ENCODE peak calls at places on chromosomes 12 and 14, in five cellular contexts. M is body of pancreas, K is Peyer's patch, Z is fibroblast of mammary gland, A is fibroblast of lung. E is an unnamed sample.

GRCh38 chr12:65568517-65568916 is 255.8 kb upstream of the HMGA2 start:
- DNase-seq in M (no peak), K (no peak), Z (peak), A (peak), E (peak)

GRCh38 chr14:85799668-85800067 is 269.7 kb downstream of the FLRT2 start:
- DNase-seq in K (no peak), Z (no peak), M (no peak), A (no peak), E (no peak)

GRCh38 chr12:981176-981828 is 9.7 kb upstream of the ERC1 start:
- DNase-seq in A (no peak), K (no peak), Z (peak), M (no peak), E (peak)

GRCh38 chr12:109920266-109920780 is 20.2 kb downstream of the TCHP start:
- DNase-seq in M (no peak), Z (no peak), K (no peak), A (no peak), E (peak)

GRCh38 chr14:99539503-99539902 is 58.3 kb downstream of the CCNK start:
- DNase-seq in A (no peak), K (no peak), Z (no peak), M (no peak), E (no peak)

GRCh38 chr12:93918262-93918661 is 230.1 kb upstream of the PLXNC1 start:
- DNase-seq in Z (peak), M (no peak), A (peak), K (no peak), E (peak)

GRCh38 chr14:21049263-21049662 is 7.1 kb downstream of the RNASE7 start:
- DNase-seq in M (no peak), Z (peak), A (peak), K (no peak), E (peak)

GRCh38 chr14:55102141-55102547 is 26.9 kb upstream of the LGALS3 start:
- DNase-seq in Z (peak), M (peak), K (peak), A (peak), E (peak)

GRCh38 chr14:51430600-51430999 is 190.6 kb downstream of the TMX1 start:
- DNase-seq in A (no peak), K (no peak), M (no peak), Z (no peak), E (peak)

GRCh38 chr12:53844989-53845836 is 93.4 kb upstream of the HOXC13 start:
- DNase-seq in Z (no peak), A (no peak), K (no peak), M (no peak), E (peak)

GRCh38 chr14:70735043-70735442 is 74.3 kb downstream of the MAP3K9 start:
- DNase-seq in A (no peak), Z (peak), K (no peak), M (no peak), E (peak)

GRCh38 chr12:116236148-116236731 is 41.3 kb downstream of the MED13L start:
- DNase-seq in Z (peak), K (peak), A (peak), M (peak), E (peak)

GRCh38 chr12:124388679-124389536 is 94.0 kb downstream of the RFLNA start:
- DNase-seq in M (peak), K (peak), A (peak), Z (peak), E (peak)

GRCh38 chr12:71415336-71416231 is 24.0 kb upstream of the LGR5 start:
- DNase-seq in M (no peak), K (peak), A (peak), Z (peak), E (peak)

GRCh38 chr14:61695695-61696527 is 598 bp downstream of the HIF1A start:
- DNase-seq in A (peak), K (peak), M (peak), Z (no peak), E (peak)

GRCh38 chr12:42260518-42260917 is 22.5 kb upstream of the YAF2 start:
- DNase-seq in A (no peak), M (no peak), K (no peak), Z (no peak), E (no peak)

GRCh38 chr12:120183211-120183631 is 11.3 kb downstream of the GCN1 start:
- DNase-seq in Z (peak), M (no peak), A (peak), K (no peak), E (peak)

GRCh38 chr12:31895449-31896150 is 63.6 kb upstream of the RESF1 start:
- DNase-seq in M (no peak), Z (no peak), K (no peak), A (no peak), E (no peak)

GRCh38 chr14:64464695-64465094 is 604 bp upstream of the AKAP5 start:
- DNase-seq in A (no peak), M (no peak), K (no peak), Z (no peak), E (no peak)

GRCh38 chr12:6262211-6262610 is 48.3 kb upstream of the PLEKHG6 start:
- DNase-seq in K (no peak), Z (no peak), A (no peak), M (no peak), E (no peak)

GRCh38 chr14:52351561-52352491 is 37.7 kb downstream of the PTGER2 start:
- DNase-seq in M (no peak), K (no peak), A (peak), Z (peak), E (peak)

GRCh38 chr14:73422515-73422914 is 35.8 kb downstream of the NUMB start:
- DNase-seq in A (no peak), M (no peak), K (no peak), Z (no peak), E (no peak)

GRCh38 chr14:76053576-76054369 is 68.2 kb downstream of the IFT43 start:
- DNase-seq in K (no peak), Z (no peak), M (no peak), A (no peak), E (no peak)

GRCh38 chr14:76051717-76052459 is 66.3 kb downstream of the IFT43 start:
- DNase-seq in K (no peak), Z (no peak), A (no peak), M (no peak), E (no peak)

GRCh38 chr14:76050797-76051392 is 65.3 kb downstream of the IFT43 start:
- DNase-seq in Z (peak), M (peak), K (peak), A (peak), E (peak)

GRCh38 chr14:76045773-76046172 is 60.2 kb downstream of the IFT43 start:
- DNase-seq in A (no peak), K (no peak), Z (no peak), M (no peak), E (peak)

DNA sequence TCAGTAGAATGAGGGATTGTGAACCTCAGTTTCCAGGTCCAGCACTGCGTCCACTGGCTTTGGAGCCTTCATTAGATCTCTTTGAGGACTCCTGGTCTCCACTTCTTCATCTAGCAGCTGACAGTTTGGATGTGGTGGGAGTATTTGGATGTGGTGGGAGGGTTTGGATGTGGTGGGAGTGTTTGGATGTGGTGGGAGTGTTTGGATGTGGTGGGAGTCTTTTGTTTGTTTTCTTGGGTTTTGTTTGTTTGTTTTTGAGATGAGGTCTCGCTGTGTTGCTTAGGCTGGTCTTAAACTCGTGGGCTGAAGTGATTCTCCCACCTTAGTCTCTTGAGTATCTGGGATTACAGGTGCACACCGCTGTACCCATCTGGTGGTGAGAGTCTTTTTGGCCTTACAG is 64.7 kb downstream of the IFT43 start:
- DNase-seq in A (no peak), K (no peak), M (no peak), Z (no peak), E (no peak)
- TF ChIP-seq CTCF in A (no peak), K (no peak), M (no peak), Z (no peak), E (no peak)

GRCh38 chr14:96512122-96512521 is 9.9 kb downstream of the PAPOLA start:
- DNase-seq in A (no peak), K (no peak), M (no peak), Z (no peak), E (no peak)

GRCh38 chr14:96511667-96512066 is 9.5 kb downstream of the PAPOLA start:
- DNase-seq in K (no peak), Z (no peak), M (no peak), A (no peak), E (no peak)

GRCh38 chr14:96512602-96513397 is 10.6 kb downstream of the PAPOLA start:
- DNase-seq in M (no peak), Z (no peak), A (no peak), K (no peak), E (no peak)

GRCh38 chr14:96516351-96516750 is 14.2 kb downstream of the PAPOLA start:
- DNase-seq in M (no peak), A (no peak), Z (no peak), K (no peak), E (no peak)

GRCh38 chr14:96514694-96515093 is 12.5 kb downstream of the PAPOLA start:
- DNase-seq in K (no peak), A (no peak), M (no peak), Z (no peak), E (no peak)
- H3K4me3 ChIP-seq in K (no peak), A (no peak), M (no peak), Z (no peak), E (no peak)

DNA sequence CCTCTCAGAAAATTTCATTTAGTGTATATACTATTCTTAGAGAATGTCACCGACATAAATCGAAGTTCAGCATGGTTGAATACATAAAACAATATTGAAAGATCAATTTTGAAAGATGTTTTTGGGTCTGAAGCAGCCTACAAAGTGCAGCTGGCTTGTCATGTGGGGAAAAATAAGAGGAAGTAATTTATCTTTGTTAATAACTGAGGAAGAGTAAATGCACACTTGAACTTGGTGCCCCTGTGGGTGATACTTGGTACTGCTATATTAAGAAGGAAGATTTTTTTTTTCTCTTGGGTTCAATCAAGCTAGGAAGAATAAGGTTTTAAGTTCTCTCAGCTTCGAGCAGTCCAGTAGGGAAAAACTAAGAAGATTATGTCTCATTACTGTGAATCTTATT is 661.3 kb downstream of the RPL10L start:
- DNase-seq in M (no peak), A (no peak), Z (no peak), K (no peak), E (peak)
- TF ChIP-seq CTCF in M (no peak), A (peak), Z (peak), K (peak), E (peak)

DNA sequence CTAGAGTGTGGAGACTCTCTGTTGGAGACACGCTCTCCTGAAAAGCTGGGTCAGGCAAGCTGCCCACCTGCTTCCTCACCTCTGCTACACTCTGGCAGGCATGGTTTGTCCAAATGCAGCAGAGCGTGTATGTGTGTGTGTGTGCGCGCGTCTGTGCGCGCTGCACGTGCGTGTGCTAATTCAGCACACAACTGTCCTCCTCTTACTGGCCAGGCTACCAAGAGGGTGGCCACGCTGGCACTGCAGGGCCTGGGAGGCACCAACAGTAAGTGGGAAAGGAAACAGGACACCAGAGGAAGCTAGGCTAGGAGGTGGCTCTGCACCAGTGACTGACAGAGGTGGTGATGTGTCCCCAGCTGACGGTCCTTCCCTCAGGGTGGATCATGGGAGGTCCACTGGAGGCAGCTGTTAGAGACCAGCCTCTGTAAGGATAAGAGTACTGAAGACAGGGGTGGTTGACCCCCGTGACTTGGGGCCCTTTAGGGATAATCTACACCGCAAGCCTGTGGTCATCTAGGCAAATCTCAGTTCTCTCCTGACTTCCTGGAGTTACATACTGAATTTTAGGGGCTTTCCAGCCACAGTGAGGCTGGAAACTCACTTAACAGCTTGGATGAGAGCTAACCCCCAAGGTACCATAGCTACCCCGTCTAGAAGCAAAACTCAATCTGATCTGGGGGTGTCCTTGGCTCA is 15.6 kb upstream of the TFCP2 start:
- DNase-seq in A (no peak), K (peak), M (no peak), Z (no peak), E (no peak)
- H3K4me3 ChIP-seq in A (no peak), K (no peak), M (no peak), Z (no peak), E (no peak)

GRCh38 chr12:18165422-18165871 is 75.5 kb upstream of the RERGL start:
- DNase-seq in M (no peak), Z (peak), K (no peak), A (peak), E (peak)

GRCh38 chr12:18165889-18166288 is 75.9 kb upstream of the RERGL start:
- DNase-seq in Z (peak), M (no peak), A (no peak), K (no peak), E (no peak)

GRCh38 chr12:18158774-18159557 is 69.0 kb upstream of the RERGL start:
- DNase-seq in Z (peak), M (peak), A (peak), K (peak), E (peak)

GRCh38 chr12:18160901-18161300 is 70.9 kb upstream of the RERGL start:
- DNase-seq in K (no peak), Z (no peak), A (no peak), M (no peak), E (no peak)
- TF ChIP-seq CTCF in K (no peak), Z (no peak), A (no peak), M (no peak), E (no peak)

DNA sequence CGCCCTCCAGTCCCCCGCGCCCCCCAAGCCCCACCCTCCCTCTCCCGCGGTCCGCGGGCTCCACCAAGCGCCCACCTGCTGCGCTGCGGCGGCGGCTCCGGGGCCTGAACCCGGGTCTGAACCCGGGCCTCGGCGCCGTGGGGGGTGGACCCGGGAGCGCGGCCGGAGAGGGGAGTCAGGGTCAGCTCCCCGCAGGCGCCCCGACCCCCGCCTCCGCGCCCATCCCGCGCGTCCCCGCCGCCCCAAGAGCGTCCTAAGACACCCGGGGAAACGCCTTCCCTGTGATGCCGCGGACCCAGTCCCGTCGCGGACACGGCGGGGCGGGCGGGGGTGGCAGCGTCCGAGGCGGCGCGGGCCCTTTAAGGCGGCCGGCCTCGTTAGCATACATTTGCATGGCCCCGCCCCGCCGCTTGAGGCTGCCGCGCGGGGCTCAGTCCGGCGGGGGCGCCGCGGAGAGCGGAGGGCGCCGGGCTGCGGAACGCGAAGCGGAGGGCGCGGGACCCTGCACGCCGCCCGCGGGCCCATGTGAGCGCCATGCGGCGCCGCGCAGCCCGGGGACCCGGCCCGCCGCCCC is at the start of gene MMP17:
- DNase-seq in A (peak), M (no peak), Z (peak), K (peak), E (peak)
- H3K4me3 ChIP-seq in A (peak), M (no peak), Z (peak), K (peak), E (peak)

GRCh38 chr14:37247777-37248461 is 50.2 kb downstream of the MIPOL1 start:
- DNase-seq in Z (no peak), K (no peak), M (no peak), A (no peak), E (no peak)

GRCh38 chr14:37253905-37254304 is 56.2 kb downstream of the MIPOL1 start:
- DNase-seq in K (no peak), A (peak), Z (peak), M (no peak), E (peak)

GRCh38 chr14:37254411-37254947 is 56.7 kb downstream of the MIPOL1 start:
- DNase-seq in A (no peak), Z (peak), M (no peak), K (no peak), E (peak)

GRCh38 chr14:37252434-37252833 is 54.7 kb downstream of the MIPOL1 start:
- DNase-seq in Z (no peak), M (no peak), A (no peak), K (no peak), E (no peak)

GRCh38 chr14:37251778-37252177 is 54.0 kb downstream of the MIPOL1 start:
- DNase-seq in A (peak), Z (no peak), M (no peak), K (no peak), E (no peak)
- TF ChIP-seq CTCF in A (no peak), Z (peak), M (no peak), K (no peak), E (no peak)

GRCh38 chr12:114850853-114851252 is 166.9 kb upstream of the TBX3 start:
- DNase-seq in K (no peak), A (no peak), M (no peak), Z (no peak), E (no peak)
- H3K4me3 ChIP-seq in K (no peak), A (no peak), M (no peak), Z (no peak), E (no peak)

GRCh38 chr14:24233538-24233866 is 773 bp downstream of the GMPR2 start:
- DNase-seq in K (no peak), A (no peak), Z (no peak), M (peak), E (no peak)
- TF ChIP-seq CTCF in K (no peak), A (no peak), Z (no peak), M (no peak), E (no peak)

DNA sequence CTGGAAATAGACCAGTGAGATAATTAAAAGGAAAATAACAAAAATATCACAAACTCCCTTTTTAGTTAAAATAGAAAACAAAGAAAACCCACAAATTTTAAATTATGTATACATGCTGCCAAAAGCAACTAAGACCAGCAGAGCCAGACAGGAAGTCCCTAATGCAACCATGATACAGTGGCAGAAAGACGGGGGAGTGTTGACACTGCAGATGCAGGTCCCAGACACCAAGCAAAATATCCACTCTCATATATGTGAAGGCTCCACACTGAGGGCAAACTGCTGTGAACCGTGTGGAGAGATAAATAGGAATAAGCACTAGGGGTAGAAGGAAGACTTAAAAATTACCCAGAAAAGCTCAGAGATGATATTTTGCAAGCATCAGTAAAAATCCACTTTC is 401.0 kb downstream of the BTG1 start:
- DNase-seq in K (no peak), Z (no peak), A (no peak), M (no peak), E (no peak)
- H3K4me3 ChIP-seq in K (no peak), Z (no peak), A (no peak), M (no peak), E (no peak)

E was measured in choroid plexus epithelial cell.